ENCODE peak calls at places on chromosomes 7 and 10, in nine cellular contexts. Q, I, P, E, A, T, X, K and W are unnamed samples.

GRCh38 chr10:110138197-110138812 is 69.1 kb upstream of the MXI1 start:
- DNase-seq in T (peak; percentile 78), A (peak; percentile 35), Q (no peak), K (no peak), E (no peak), X (no peak), I (no peak), P (no peak), W (no peak)

GRCh38 chr7:142412551-142413193 is 154.8 kb upstream of the PRSS58 start:
- DNase-seq in T (peak; percentile 40), X (no peak), Q (no peak), P (no peak), A (peak; percentile 49), E (no peak), I (no peak), K (no peak), W (no peak)

GRCh38 chr7:138245682-138246081 is 169.4 kb downstream of the AKR1D1 start:
- DNase-seq in I (no peak), K (no peak), E (no peak), P (no peak), X (no peak), T (peak; percentile 22), Q (no peak), A (no peak), W (no peak)

GRCh38 chr7:62361-63116 is 129.8 kb upstream of the FAM20C start:
- DNase-seq in A (no peak), I (peak; percentile 14), Q (no peak), K (peak; percentile 7), E (peak; percentile 40), P (no peak), X (no peak), T (no peak), W (no peak)

GRCh38 chr7:100358027-100358856 is at the start of gene PILRB:
- DNase-seq in A (no peak), T (no peak), X (no peak), E (peak; percentile 43), P (no peak), I (no peak), Q (peak; percentile 32), K (no peak), W (no peak)

GRCh38 chr10:102580230-102580629 is 64.0 kb upstream of the TRIM8 start:
- DNase-seq in X (no peak), T (no peak), Q (no peak), P (no peak), A (peak; percentile 21), I (no peak), E (no peak), K (no peak), W (no peak)

GRCh38 chr7:43462836-43463235 is 120.1 kb upstream of the STK17A start:
- DNase-seq in P (no peak), K (no peak), T (no peak), A (no peak), X (no peak), E (no peak), Q (no peak), I (no peak), W (no peak)

GRCh38 chr10:98519936-98520335 is 73.2 kb upstream of the HPS1 start:
- DNase-seq in I (no peak), Q (no peak), A (no peak), P (no peak), X (no peak), E (no peak), T (no peak), K (no peak), W (no peak)

GRCh38 chr10:101214446-101215396 is 14.5 kb downstream of the LBX1 start:
- DNase-seq in E (peak; percentile 84), A (no peak), I (peak; percentile 65), X (peak; percentile 59), T (peak; percentile 86), P (peak; percentile 54), Q (peak; percentile 73), K (peak; percentile 61), W (peak; percentile 65)

GRCh38 chr7:47147213-47147631 is 434.7 kb downstream of the TNS3 start:
- DNase-seq in P (no peak), I (no peak), E (no peak), K (peak; percentile 52), T (no peak), X (no peak), Q (no peak), A (peak; percentile 18), W (no peak)

GRCh38 chr10:98266647-98267046 is 1.3 kb downstream of the LOXL4 start:
- DNase-seq in A (no peak), P (no peak), T (no peak), X (no peak), K (no peak), Q (no peak), E (no peak), I (no peak), W (no peak)

GRCh38 chr7:140625908-140626868 is 14.4 kb downstream of the DENND2A start:
- DNase-seq in X (peak; percentile 92), A (peak; percentile 95), I (peak; percentile 96), T (peak; percentile 46), Q (peak; percentile 63), P (peak; percentile 97), K (peak; percentile 68), E (peak; percentile 93), W (peak; percentile 72)

GRCh38 chr10:99742701-99743100 is 10.7 kb downstream of the CUTC start:
- DNase-seq in P (no peak), E (no peak), T (no peak), Q (no peak), A (no peak), I (no peak), K (no peak), X (no peak), W (no peak)

DNA sequence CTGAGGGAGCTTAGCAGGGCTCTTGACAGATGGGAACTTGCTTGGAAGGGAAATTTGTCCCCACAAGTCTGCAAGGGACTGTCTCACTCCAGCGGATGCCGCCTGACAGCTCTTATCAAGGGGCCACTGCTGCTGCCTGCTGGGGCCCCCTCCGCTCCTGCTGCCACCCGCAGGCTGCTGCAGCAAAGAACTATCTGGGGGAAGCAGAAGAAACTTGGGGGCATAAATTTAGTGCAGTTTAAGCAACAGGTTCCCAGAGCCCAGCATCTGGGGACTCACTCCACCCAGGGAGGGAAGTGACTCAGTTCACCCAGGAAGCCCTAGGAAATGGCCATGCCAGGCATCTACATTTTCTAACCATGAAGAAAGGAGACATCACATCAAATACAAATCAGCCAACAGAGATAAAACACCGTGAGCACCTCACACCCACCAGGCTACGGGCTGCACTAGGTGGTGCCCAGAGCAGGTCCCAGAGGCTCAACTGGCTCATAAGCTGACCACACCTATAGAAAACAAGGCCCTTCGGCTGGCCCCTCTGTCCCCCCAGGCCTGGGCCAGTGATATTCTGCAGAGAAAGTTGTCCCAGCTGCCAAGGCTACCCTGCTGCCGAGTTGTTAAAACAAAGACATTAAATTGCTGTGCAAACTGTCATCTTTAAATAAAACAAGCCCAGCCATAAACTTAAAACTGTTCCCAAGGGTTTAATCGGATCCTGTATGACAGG is 3.7 kb downstream of the RGS10 start:
- DNase-seq in A (no peak), K (no peak), E (no peak), Q (no peak), P (no peak), X (no peak), T (no peak), I (no peak), W (no peak)
- H3K4me1 ChIP-seq in A (peaks cover 35% of the 10 kb centered on the region), K (peaks cover 19% of the 10 kb centered on the region), E (peaks cover 7% of the 10 kb centered on the region), Q (no peaks in the 10 kb centered on the region), P (peaks cover 5% of the 10 kb centered on the region), X (peaks cover 19% of the 10 kb centered on the region), T (peaks cover 10% of the 10 kb centered on the region), I (no peaks in the 10 kb centered on the region), W (peaks cover 12% of the 10 kb centered on the region)

GRCh38 chr7:16636533-16637173 is 8.9 kb downstream of the ANKMY2 start:
- DNase-seq in P (no peak), K (no peak), I (no peak), X (no peak), Q (no peak), E (no peak), T (no peak), A (peak; percentile 61), W (no peak)

GRCh38 chr7:16634292-16634738 is 11.2 kb downstream of the ANKMY2 start:
- DNase-seq in T (no peak), Q (no peak), K (no peak), P (no peak), A (no peak), X (no peak), E (peak; percentile 48), I (no peak), W (no peak)

GRCh38 chr7:16638282-16639265 is 7.0 kb downstream of the ANKMY2 start:
- DNase-seq in I (no peak), T (no peak), X (no peak), Q (no peak), E (no peak), P (no peak), A (no peak), K (no peak), W (no peak)

DNA sequence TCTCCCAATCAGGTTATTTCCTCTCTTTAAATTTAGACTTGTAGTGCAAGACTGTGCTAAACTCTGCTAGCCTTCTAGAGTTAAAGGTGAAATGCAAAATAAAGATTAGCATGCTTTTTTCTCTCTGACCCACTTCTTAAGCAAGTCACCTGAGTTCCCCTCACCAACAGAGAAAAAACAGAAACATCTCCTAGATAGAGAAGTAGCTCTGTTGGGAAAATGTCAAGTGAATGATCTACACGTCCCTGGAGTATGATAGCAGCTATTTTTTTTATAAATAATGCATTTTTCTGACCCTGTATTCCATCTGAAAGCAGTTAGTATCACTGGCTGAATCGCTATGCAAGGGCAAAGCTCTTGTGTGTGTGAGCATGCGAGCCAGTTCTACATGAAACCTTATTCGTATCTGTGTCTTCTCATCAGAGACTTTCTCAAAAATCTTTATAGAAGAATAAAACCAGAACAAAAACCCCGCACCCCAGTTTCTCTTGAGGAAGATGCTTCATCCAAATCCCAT is 8.2 kb downstream of the ANKMY2 start:
- DNase-seq in T (no peak), P (no peak), E (no peak), A (no peak), I (no peak), X (no peak), K (no peak), Q (no peak), W (no peak)
- H3K4me3 ChIP-seq in T (no peak overlapping the region), P (no peak overlapping the region), E (no peak overlapping the region), A (no peak overlapping the region), I (no peak overlapping the region), X (no peak overlapping the region), K (no peak overlapping the region), Q (no peak overlapping the region), W (no peak overlapping the region)

DNA sequence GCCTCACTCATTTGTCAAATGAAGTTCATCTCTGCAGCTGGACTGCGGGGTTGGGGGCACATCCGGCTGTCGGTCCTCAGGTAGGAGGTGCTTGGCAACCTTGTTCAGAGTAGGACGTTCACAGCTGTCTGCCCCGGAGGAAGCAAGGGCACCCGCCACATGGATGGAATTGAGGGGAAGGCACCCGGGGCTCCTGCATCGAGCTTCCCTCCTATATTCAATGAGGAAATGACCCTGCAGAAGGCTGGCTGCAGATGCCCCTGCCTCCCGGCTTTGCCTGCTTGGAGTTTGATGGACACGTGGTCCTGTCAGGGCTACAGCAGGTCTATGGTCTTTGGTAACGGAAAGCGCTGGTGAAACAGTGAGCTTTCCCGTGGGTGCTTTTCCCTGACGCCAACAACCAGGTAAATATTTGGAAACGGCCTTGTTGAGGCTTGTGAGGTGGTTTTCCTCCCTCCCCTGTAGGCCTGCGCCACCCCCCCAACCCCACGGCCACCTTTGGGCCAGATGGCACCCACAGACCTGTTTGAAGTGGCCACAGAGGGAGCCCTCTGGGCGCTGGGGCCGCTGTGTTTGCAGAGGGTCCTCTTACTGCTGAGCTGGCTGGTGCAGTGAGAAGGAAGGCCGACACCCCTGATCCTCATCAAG is 32.9 kb downstream of the HTRA1 start:
- DNase-seq in K (no peak), X (no peak), E (no peak), P (no peak), T (no peak), Q (peak; percentile 41), I (no peak), A (no peak), W (no peak)
- H3K4me1 ChIP-seq in K (no peaks in the 10 kb centered on the region), X (peaks cover 56% of the 10 kb centered on the region), E (peaks cover 5% of the 10 kb centered on the region), P (peaks cover 27% of the 10 kb centered on the region), T (peaks cover 7% of the 10 kb centered on the region), Q (no peaks in the 10 kb centered on the region), I (peaks cover 26% of the 10 kb centered on the region), A (peaks cover 48% of the 10 kb centered on the region), W (peaks cover 19% of the 10 kb centered on the region)

GRCh38 chr7:2131791-2132190 is 101.0 kb downstream of the MAD1L1 start:
- DNase-seq in E (no peak), P (no peak), I (no peak), T (no peak), X (no peak), A (no peak), Q (no peak), K (no peak), W (no peak)
- H3K4me3 ChIP-seq in E (no peak overlapping the region), P (no peak overlapping the region), I (no peak overlapping the region), T (no peak overlapping the region), X (no peak overlapping the region), A (no peak overlapping the region), Q (no peak overlapping the region), K (no peak overlapping the region), W (no peak overlapping the region)